ENCODE peak calls at places on chromosomes 13 and 19, in six cellular contexts. Q is PC-3, F is GM23338, A is colonic mucosa, L is left lung, M is WERI-Rb-1. U is an unnamed sample.

GRCh38 chr19:41696402-41697197 is 8.5 kb upstream of the CEACAM7 start:
- DNase-seq in Q (peak), F (peak), A (peak), L (no peak), M (no peak), U (no peak)

GRCh38 chr19:14347999-14348889 is 33.0 kb upstream of the ADGRE5 start:
- DNase-seq in Q (peak), F (peak), A (peak), L (peak), M (peak), U (peak)

GRCh38 chr19:31586282-31586681 is 237.0 kb upstream of the TSHZ3 start:
- DNase-seq in Q (no peak), F (no peak), A (no peak), L (no peak), M (no peak), U (no peak)

GRCh38 chr19:50030937-50031336 is 5.1 kb downstream of the ZNF473 start:
- DNase-seq in Q (no peak), F (no peak), A (no peak), L (no peak), M (no peak), U (no peak)

GRCh38 chr19:18306903-18307681 is 15.8 kb downstream of the LSM4 start:
- DNase-seq in Q (no peak), F (peak), A (no peak), L (no peak), M (no peak), U (peak)

GRCh38 chr19:57338798-57339378 is 12.2 kb upstream of the ZNF304 start:
- DNase-seq in Q (no peak), F (no peak), A (no peak), L (no peak), M (no peak), U (no peak)

GRCh38 chr13:28100149-28101121 is at the start of gene FLT3:
- DNase-seq in Q (peak), F (peak), A (peak), L (peak), M (peak), U (peak)

GRCh38 chr19:45262570-45262969 is 11.5 kb downstream of the MARK4 start:
- DNase-seq in Q (no peak), F (no peak), A (no peak), L (no peak), M (no peak), U (no peak)

GRCh38 chr19:16585808-16586476 is 13.7 kb upstream of the SLC35E1 start:
- DNase-seq in Q (no peak), F (no peak), A (peak), L (no peak), M (no peak), U (peak)

GRCh38 chr13:86922936-86923335 is 748.2 kb upstream of the SLITRK5 start:
- DNase-seq in Q (no peak), F (no peak), A (no peak), L (no peak), M (no peak), U (no peak)

GRCh38 chr19:18646535-18647370 is 9.9 kb downstream of the KLHL26 start:
- DNase-seq in Q (no peak), F (no peak), A (no peak), L (no peak), M (no peak), U (no peak)

GRCh38 chr13:73090116-73090811 is 31.5 kb downstream of the KLF5 start:
- DNase-seq in Q (peak), F (peak), A (peak), L (peak), M (no peak), U (peak)

GRCh38 chr19:35284153-35285140 is 2.1 kb downstream of the HAMP start:
- DNase-seq in Q (no peak), F (peak), A (no peak), L (no peak), M (no peak), U (no peak)

GRCh38 chr19:35348909-35349611 is 1.4 kb downstream of the FFAR1 start:
- DNase-seq in Q (no peak), F (peak), A (no peak), L (no peak), M (no peak), U (peak)

GRCh38 chr19:43506629-43507028 is 2.1 kb upstream of the PHLDB3 start:
- DNase-seq in Q (no peak), F (no peak), A (no peak), L (no peak), M (no peak), U (no peak)

GRCh38 chr13:112859817-112860190 is 109.2 kb upstream of the MCF2L start:
- DNase-seq in Q (peak), F (no peak), A (no peak), L (no peak), M (no peak), U (peak)

GRCh38 chr19:7831452-7831851 is 1.4 kb downstream of the EVI5L start:
- DNase-seq in Q (peak), F (peak), A (no peak), L (no peak), M (peak), U (no peak)

GRCh38 chr13:102856603-102857002 is 10.8 kb downstream of the ERCC5 start:
- DNase-seq in Q (no peak), F (no peak), A (peak), L (peak), M (no peak), U (no peak)

GRCh38 chr13:75705395-75705794 is 69.3 kb downstream of the LMO7 start:
- DNase-seq in Q (peak), F (no peak), A (no peak), L (no peak), M (no peak), U (no peak)

GRCh38 chr13:43261018-43261417 is 237.6 kb downstream of the DNAJC15 start:
- DNase-seq in Q (peak), F (no peak), A (no peak), L (no peak), M (no peak), U (no peak)

GRCh38 chr13:47252627-47253026 is 355.8 kb upstream of the HTR2A start:
- DNase-seq in Q (no peak), F (no peak), A (no peak), L (no peak), M (no peak), U (no peak)

GRCh38 chr13:45162821-45163220 is 38.0 kb downstream of the KCTD4 start:
- DNase-seq in Q (peak), F (no peak), A (no peak), L (no peak), M (no peak), U (no peak)

GRCh38 chr13:59494560-59494970 is 669.2 kb downstream of the DIAPH3 start:
- DNase-seq in Q (no peak), F (no peak), A (no peak), L (no peak), M (no peak), U (no peak)

GRCh38 chr13:84649853-84650252 is 767.6 kb upstream of the SLITRK1 start:
- DNase-seq in Q (peak), F (no peak), A (no peak), L (no peak), M (no peak), U (no peak)

GRCh38 chr13:49635599-49636433 is 7.5 kb downstream of the ARL11 start:
- DNase-seq in Q (no peak), F (peak), A (no peak), L (no peak), M (no peak), U (peak)

GRCh38 chr19:18733196-18733647 is 49.7 kb downstream of the CRTC1 start:
- DNase-seq in Q (no peak), F (no peak), A (no peak), L (no peak), M (no peak), U (no peak)

GRCh38 chr13:46052314-46053161 is at the start of gene ZC3H13:
- DNase-seq in Q (peak), F (peak), A (peak), L (peak), M (peak), U (peak)

DNA sequence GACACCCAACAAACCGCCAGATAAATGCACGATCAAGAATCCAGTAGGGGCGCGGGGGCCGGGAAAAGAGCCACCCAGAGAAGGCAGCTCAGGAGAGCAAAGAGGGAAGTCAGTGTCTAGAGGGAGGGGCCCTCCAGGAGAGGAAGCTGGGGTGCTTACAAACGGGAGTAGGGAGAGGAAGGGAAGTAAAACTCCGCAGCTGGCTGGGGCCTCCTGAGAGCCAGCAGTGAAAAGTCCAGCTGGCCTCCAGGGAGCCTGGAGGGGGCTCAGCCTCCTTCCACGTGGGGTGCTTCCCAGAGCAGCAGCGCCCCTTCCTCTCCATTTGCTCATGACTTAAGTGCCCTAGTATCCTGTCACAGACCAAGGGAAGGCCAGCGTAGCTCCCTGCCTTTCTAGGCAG is 51.8 kb downstream of the TMED1 start:
- DNase-seq in Q (no peak), F (no peak), A (no peak), L (peak), M (no peak), U (no peak)
- H3K4me3 ChIP-seq in Q (no peak), F (no peak), A (no peak), L (no peak), M (no peak), U (no peak)

GRCh38 chr13:111045170-111045569 is 69.9 kb upstream of the ARHGEF7 start:
- DNase-seq in Q (no peak), F (no peak), A (no peak), L (no peak), M (no peak), U (no peak)

GRCh38 chr13:111048387-111048786 is 66.7 kb upstream of the ARHGEF7 start:
- DNase-seq in Q (no peak), F (no peak), A (no peak), L (no peak), M (no peak), U (no peak)

GRCh38 chr13:111047326-111047725 is 67.8 kb upstream of the ARHGEF7 start:
- DNase-seq in Q (no peak), F (no peak), A (no peak), L (no peak), M (no peak), U (peak)

GRCh38 chr13:111044087-111044830 is 70.9 kb upstream of the ARHGEF7 start:
- DNase-seq in Q (no peak), F (no peak), A (no peak), L (no peak), M (no peak), U (no peak)

DNA sequence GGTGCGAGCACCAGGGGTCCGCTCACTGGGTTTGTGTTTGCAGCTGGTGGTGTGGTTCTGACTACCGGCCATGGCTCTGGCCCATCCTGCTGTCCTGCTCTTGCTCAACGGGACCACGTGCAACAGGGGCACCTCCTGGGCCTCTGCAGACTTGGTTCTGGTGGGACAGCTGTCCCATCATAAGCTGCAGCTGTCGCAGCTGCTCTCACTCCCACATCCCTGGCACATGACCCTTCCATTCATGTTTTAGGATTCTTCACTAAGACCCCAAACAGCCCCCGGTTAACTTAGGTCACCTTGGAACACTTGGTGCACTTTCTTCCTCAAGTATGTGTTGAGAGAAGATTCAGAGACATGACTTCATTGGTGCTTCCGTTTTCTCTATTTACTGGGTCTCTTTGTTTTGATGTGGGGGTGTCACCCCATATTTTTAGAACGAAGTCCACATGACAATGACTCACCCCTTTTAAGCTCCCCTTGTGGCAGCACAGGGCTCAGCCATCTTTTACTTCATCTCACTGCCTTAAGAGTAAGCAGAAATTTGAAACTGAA is 68.4 kb upstream of the ARHGEF7 start:
- DNase-seq in Q (no peak), F (no peak), A (no peak), L (no peak), M (no peak), U (peak)
- TF ChIP-seq CTCF in Q (no peak), F (no peak), A (no peak), L (peak), M (no peak), U (peak)

GRCh38 chr13:99257291-99257690 is 888 bp downstream of the GPR18 start:
- DNase-seq in Q (no peak), F (no peak), A (no peak), L (no peak), M (no peak), U (no peak)
- H3K4me3 ChIP-seq in Q (no peak), F (no peak), A (no peak), L (no peak), M (no peak), U (no peak)

GRCh38 chr13:90365130-90365529 is 982.4 kb upstream of the MIR17HG start:
- DNase-seq in Q (no peak), F (no peak), A (no peak), L (no peak), M (no peak), U (no peak)
- TF ChIP-seq CTCF in Q (peak), F (no peak), A (no peak), L (no peak), M (no peak), U (no peak)

GRCh38 chr19:33905937-33906577 is 109.4 kb downstream of the KCTD15 start:
- DNase-seq in Q (peak), F (peak), A (peak), L (peak), M (no peak), U (peak)
- H3K4me3 ChIP-seq in Q (peak), F (peak), A (peak), L (peak), M (no peak), U (peak)

U was measured in GM12865.